ENCODE peak calls at places on chromosomes 7 and 10, in four cellular contexts. G is cardiac muscle cell, D is GM13976, R is endothelial cell. J is an unnamed sample.

GRCh38 chr10:58473966-58474365 is 38.7 kb upstream of the BICC1 start:
- DNase-seq in D (no peak), R (no peak), G (peak; percentile 35), J (no peak)

GRCh38 chr7:54967384-54967783 is 51.4 kb upstream of the EGFR start:
- DNase-seq in R (no peak), G (no peak), D (no peak), J (no peak)

GRCh38 chr10:11576092-11576809 is 35.2 kb downstream of the USP6NL start:
- DNase-seq in G (no peak), D (no peak), R (no peak), J (no peak)

GRCh38 chr10:88194041-88194887 is 330.8 kb downstream of the PTEN start:
- DNase-seq in G (peak; percentile 16), D (no peak), R (no peak), J (no peak)

GRCh38 chr10:33982995-33983394 is 648.5 kb upstream of the NRP1 start:
- DNase-seq in G (no peak), D (no peak), R (no peak), J (no peak)

GRCh38 chr10:47438857-47439474 is 44.9 kb downstream of the ANXA8 start:
- DNase-seq in D (peak; percentile 3), G (peak; percentile 83), R (peak; percentile 57), J (no peak)

GRCh38 chr10:49015700-49016099 is 76.1 kb upstream of the LRRC18 start:
- DNase-seq in R (no peak), G (no peak), D (no peak), J (no peak)

GRCh38 chr7:112481833-112482669 is 1.3 kb downstream of the LSMEM1 start:
- DNase-seq in D (no peak), G (peak; percentile 72), R (no peak), J (no peak)

GRCh38 chr7:4621401-4621800 is 60.7 kb upstream of the FOXK1 start:
- DNase-seq in R (no peak), G (peak; percentile 38), D (no peak), J (no peak)

GRCh38 chr7:13979671-13980438 is 9.6 kb downstream of the ETV1 start:
- DNase-seq in D (no peak), R (no peak), G (peak; percentile 63), J (no peak)

GRCh38 chr7:80611779-80612178 is 26.7 kb upstream of the CD36 start:
- DNase-seq in D (no peak), G (peak; percentile 65), R (no peak), J (no peak)

GRCh38 chr7:7595451-7595850 is 28.8 kb downstream of the MIOS start:
- DNase-seq in D (no peak), G (peak; percentile 41), R (no peak), J (no peak)

GRCh38 chr10:95288273-95288672 is 2.5 kb downstream of the PDLIM1 start:
- DNase-seq in G (no peak), D (no peak), R (no peak), J (no peak)

GRCh38 chr10:51137741-51138529 is 63.6 kb downstream of the PRKG1 start:
- DNase-seq in R (no peak), D (no peak), G (peak; percentile 29), J (no peak)

GRCh38 chr10:119197921-119198320 is 9.4 kb upstream of the GRK5 start:
- DNase-seq in R (no peak), G (peak; percentile 40), D (no peak), J (no peak)

GRCh38 chr7:142328006-142328405 is 70.1 kb upstream of the PRSS58 start:
- DNase-seq in D (no peak), G (no peak), R (no peak), J (no peak)

GRCh38 chr10:8240861-8241260 is 186.4 kb downstream of the GATA3 start:
- DNase-seq in G (no peak), R (no peak), D (no peak), J (no peak)

GRCh38 chr10:8477300-8477699 is 422.8 kb downstream of the GATA3 start:
- DNase-seq in G (no peak), D (no peak), R (no peak), J (no peak)

GRCh38 chr7:75945297-75946168 is 30.6 kb downstream of the POR start:
- DNase-seq in R (no peak), D (no peak), G (peak; percentile 93), J (no peak)

GRCh38 chr10:132709471-132709951 is 76.4 kb downstream of the NKX6-2 start:
- DNase-seq in R (no peak), G (no peak), D (no peak), J (no peak)

GRCh38 chr10:18594574-18595156 is 56.7 kb downstream of the NSUN6 start:
- DNase-seq in G (no peak), R (peak; percentile 56), D (no peak), J (no peak)

GRCh38 chr10:4812952-4813351 is 13.1 kb upstream of the AKR1E2 start:
- DNase-seq in R (no peak), D (no peak), G (peak; percentile 46), J (no peak)

GRCh38 chr7:107372298-107372697 is 97.6 kb upstream of the GPR22 start:
- DNase-seq in G (no peak), R (no peak), D (no peak), J (no peak)

GRCh38 chr10:35598379-35598778 is 6.8 kb upstream of the GJD4 start:
- DNase-seq in G (peak; percentile 25), R (no peak), D (no peak), J (no peak)
- TF ChIP-seq CTCF in G (peak; percentile 55), R (peak; percentile 21), D (no peak), J (no peak)

GRCh38 chr10:129662386-129662785 is 195.3 kb downstream of the MGMT start:
- DNase-seq in R (no peak), D (no peak), G (no peak), J (no peak)
- TF ChIP-seq CTCF in R (peak; percentile 74), D (no peak), G (no peak), J (no peak)

DNA sequence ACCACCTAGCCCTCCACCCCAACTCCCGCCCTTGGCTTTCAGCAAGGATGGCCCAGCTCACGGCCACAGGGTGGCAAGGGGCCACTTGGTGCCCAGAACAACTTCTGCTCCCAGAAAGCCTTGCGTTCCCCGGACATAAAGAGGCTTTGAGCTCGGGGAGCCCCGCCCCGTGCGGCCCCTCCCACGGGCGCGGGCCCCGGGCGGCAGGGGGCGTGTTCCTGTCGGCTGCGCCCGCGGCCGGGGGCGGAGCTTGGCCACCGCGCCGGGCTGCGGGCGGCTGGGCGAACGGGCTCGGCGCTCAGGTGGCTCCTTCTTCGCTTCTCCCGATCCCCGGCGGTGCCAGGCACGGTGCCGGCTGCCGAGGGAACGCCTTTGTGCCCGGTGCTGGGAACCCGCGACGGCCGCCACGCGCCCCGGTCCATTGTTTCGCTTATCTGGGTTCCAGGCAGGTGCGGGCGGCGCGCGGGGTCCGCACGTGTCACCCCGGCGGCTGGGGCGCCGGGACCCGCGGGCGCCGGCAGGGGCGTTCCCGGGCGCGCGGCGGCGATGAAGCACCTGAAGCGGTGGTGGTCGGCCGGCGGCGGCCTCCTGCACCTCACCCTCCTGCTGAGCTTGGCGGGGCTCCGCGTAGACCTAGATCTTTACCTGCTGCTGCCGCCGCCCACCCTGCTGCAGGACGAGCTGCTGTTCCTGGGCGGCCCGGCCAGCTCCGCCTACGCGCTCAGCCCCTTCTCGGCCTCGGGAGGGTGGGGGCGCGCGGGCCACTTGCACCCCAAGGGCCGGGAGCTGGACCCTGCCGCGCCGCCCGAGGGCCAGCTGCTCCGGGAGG is at the start of gene NFE2L3:
- DNase-seq in G (peak; percentile 82), R (peak; percentile 68), D (peak; percentile 95), J (peak; percentile 98)
- TF ChIP-seq CTCF in G (no peak), R (no peak), D (peak; percentile 23), J (no peak)

GRCh38 chr10:102311025-102311420 is 65.7 kb downstream of the GBF1 start:
- DNase-seq in R (no peak), G (no peak), D (no peak), J (no peak)
- TF ChIP-seq CTCF in R (no peak), G (no peak), D (no peak), J (no peak)

DNA sequence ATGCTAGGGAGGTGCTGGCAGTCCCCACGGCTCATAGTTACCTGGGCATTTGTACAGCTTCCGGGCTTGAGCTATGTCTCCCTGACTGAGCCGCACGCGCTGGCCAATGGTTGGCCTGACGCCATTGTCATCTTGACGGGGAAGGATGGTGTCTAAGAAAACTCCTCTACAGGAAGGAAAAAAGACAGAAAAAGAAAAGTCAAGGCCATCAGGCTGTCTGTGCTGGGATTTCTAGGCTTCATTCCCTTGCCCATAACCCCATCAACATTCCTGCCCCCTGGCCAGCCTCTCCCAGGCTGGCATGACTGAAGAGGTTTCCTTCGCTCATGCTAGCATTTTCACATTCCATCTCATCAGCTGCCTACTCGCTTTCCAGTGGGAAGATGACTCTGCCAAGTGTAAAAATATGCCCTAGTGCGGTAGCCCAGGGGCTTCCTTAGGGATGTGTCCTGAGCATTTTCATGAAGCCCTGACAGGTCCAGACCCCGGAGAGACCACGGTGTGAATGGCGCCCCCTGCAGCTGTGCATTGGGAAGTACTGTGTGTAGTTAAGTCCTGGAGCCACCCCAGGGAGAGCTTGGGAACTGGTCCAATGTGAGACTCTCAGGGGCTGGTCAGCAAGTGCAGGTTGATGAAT is 54.5 kb upstream of the OPALIN start:
- DNase-seq in R (peak; percentile 24), D (no peak), G (no peak), J (no peak)
- TF ChIP-seq CTCF in R (peak; percentile 49), D (no peak), G (peak; percentile 3), J (peak; percentile 6)

DNA sequence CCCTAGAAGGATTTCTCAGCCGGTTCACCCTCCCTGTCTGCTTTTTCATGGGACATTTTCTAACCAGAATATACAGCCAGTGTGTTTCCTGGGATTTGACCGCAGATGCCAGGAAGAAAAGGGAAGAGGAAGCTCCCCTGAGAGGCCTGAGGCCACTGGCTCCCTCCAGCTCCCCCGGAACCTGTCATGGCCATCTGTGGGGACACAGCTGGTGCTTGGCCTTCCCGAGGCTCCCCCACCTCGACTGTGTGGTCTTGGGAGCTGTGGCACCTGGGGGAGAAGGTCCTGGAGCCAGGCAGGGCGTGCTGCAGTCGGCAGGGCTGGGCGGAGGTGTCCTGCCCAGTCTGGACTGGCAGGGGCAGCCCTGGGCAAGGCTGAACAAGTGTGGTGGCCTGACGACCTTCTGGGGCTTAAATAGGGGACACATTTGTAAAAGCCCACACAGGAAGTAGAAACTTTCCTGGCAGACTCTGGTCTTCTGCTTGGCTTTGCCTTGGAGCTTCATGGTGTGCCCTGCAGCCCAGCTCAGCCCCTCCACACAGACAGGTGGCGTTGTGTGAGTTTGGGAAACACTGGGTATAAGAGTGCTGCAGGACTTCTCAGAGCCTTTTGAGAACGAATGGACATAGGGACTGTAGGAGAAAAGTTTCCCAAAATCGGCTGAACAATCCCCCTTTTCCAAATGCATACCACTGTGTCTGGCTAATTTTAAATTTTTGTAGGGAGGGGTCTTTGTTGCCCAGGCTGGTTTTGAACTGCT is 6.8 kb downstream of the BRI3 start:
- DNase-seq in D (no peak), R (no peak), G (no peak), J (no peak)
- TF ChIP-seq CTCF in D (no peak), R (no peak), G (no peak), J (no peak)